ENCODE peak calls at places on chromosomes 12 and 14, in five cellular contexts. S is activated CD4-positive, alpha-beta T cell treated with anti-CD3 and anti-CD28 coated beads for 4 hours; T is endothelial cell; W is NCI-H2081; L is Right ventricle myocardium inferior. M is an unnamed sample.

GRCh38 chr12:26265606-26266005 is 70.2 kb downstream of the SSPN start:
- DNase-seq in S (no peak), T (no peak), W (no peak), L (no peak), M (no peak)

GRCh38 chr14:24679248-24680085 is 45.5 kb upstream of the GZMB start:
- DNase-seq in S (no peak), T (no peak), W (no peak), L (peak), M (no peak)

GRCh38 chr14:29442720-29443119 is 484.9 kb downstream of the PRKD1 start:
- DNase-seq in S (no peak), T (no peak), W (no peak), L (no peak), M (no peak)

GRCh38 chr12:101539148-101539547 is 55.6 kb upstream of the MYBPC1 start:
- DNase-seq in S (no peak), T (no peak), W (no peak), L (no peak), M (no peak)

GRCh38 chr14:95314609-95315008 is 5.1 kb downstream of the CLMN start:
- DNase-seq in S (no peak), T (no peak), W (no peak), L (no peak), M (no peak)

GRCh38 chr12:24770851-24771250 is 178.1 kb downstream of the BCAT1 start:
- DNase-seq in S (no peak), T (no peak), W (no peak), L (no peak), M (no peak)

GRCh38 chr14:60327447-60328331 is 78.7 kb downstream of the PPM1A start:
- DNase-seq in S (peak), T (peak), W (peak), L (peak), M (no peak)

GRCh38 chr12:90028620-90029051 is 320.0 kb upstream of the ATP2B1 start:
- DNase-seq in S (no peak), T (no peak), W (peak), L (no peak), M (no peak)

GRCh38 chr12:111730420-111730819 is 36.3 kb upstream of the ALDH2 start:
- DNase-seq in S (no peak), T (no peak), W (no peak), L (no peak), M (no peak)

GRCh38 chr12:31521972-31522371 is 69.0 kb downstream of the DENND5B start:
- DNase-seq in S (no peak), T (no peak), W (peak), L (no peak), M (no peak)

GRCh38 chr12:71639341-71639760 is 24.3 kb downstream of the ZFC3H1 start:
- DNase-seq in S (no peak), T (peak), W (no peak), L (no peak), M (no peak)

GRCh38 chr12:116361404-116362223 is 84.1 kb upstream of the MED13L start:
- DNase-seq in S (no peak), T (no peak), W (peak), L (no peak), M (no peak)

GRCh38 chr12:106138646-106139421 is at the start of gene NUAK1:
- DNase-seq in S (no peak), T (peak), W (peak), L (peak), M (peak)

GRCh38 chr12:7079826-7080125 is 12.5 kb downstream of the C1R start:
- DNase-seq in S (no peak), T (no peak), W (no peak), L (no peak), M (no peak)

GRCh38 chr12:93318720-93319522 is 58.8 kb upstream of the NUDT4 start:
- DNase-seq in S (no peak), T (no peak), W (peak), L (no peak), M (no peak)

GRCh38 chr14:21041676-21042433 is at the start of gene RNASE7:
- DNase-seq in S (no peak), T (no peak), W (no peak), L (no peak), M (no peak)

GRCh38 chr12:67388331-67389163 is 119.4 kb downstream of the CAND1 start:
- DNase-seq in S (no peak), T (peak), W (no peak), L (no peak), M (no peak)

GRCh38 chr12:69779928-69780327 is 41.3 kb downstream of the RAB3IP start:
- DNase-seq in S (no peak), T (peak), W (peak), L (no peak), M (no peak)

GRCh38 chr12:65277994-65278575 is 398 bp upstream of the MSRB3 start:
- DNase-seq in S (no peak), T (no peak), W (no peak), L (no peak), M (no peak)

GRCh38 chr14:72522847-72523246 is 371.1 kb downstream of the DPF3 start:
- DNase-seq in S (no peak), T (no peak), W (no peak), L (no peak), M (no peak)

GRCh38 chr14:26765768-26766550 is 168.1 kb upstream of the NOVA1 start:
- DNase-seq in S (no peak), T (no peak), W (peak), L (peak), M (no peak)

GRCh38 chr12:26062566-26062965 is 62.3 kb downstream of the BHLHE41 start:
- DNase-seq in S (no peak), T (no peak), W (no peak), L (no peak), M (no peak)

GRCh38 chr12:109579639-109580038 is 6.0 kb downstream of the MVK start:
- DNase-seq in S (no peak), T (no peak), W (no peak), L (no peak), M (no peak)

GRCh38 chr14:68522510-68523325 is 270.1 kb downstream of the ZFP36L1 start:
- DNase-seq in S (no peak), T (no peak), W (no peak), L (no peak), M (peak)

GRCh38 chr14:24483604-24484252 is 24.3 kb downstream of the CMA1 start:
- DNase-seq in S (no peak), T (no peak), W (no peak), L (no peak), M (no peak)